ENCODE peak calls at places on chromosomes 1 and 21, in four cellular contexts. Y, P, T and K are unnamed samples.

GRCh38 chr21:35942211-35943144 is 117.8 kb downstream of the SETD4 start:
- DNase-seq in Y (no peak), P (no peak), T (no peak), K (no peak)

GRCh38 chr21:46195595-46196195 is 11.4 kb upstream of the SPATC1L start:
- DNase-seq in Y (no peak), P (no peak), T (no peak), K (no peak)

GRCh38 chr1:162716123-162716522 is 74.4 kb upstream of the HSD17B7 start:
- DNase-seq in Y (no peak), P (no peak), T (no peak), K (no peak)

GRCh38 chr1:1239624-1240347 is 6.7 kb downstream of the C1QTNF12 start:
- DNase-seq in Y (no peak), P (no peak), T (no peak), K (peak; percentile 61)

GRCh38 chr1:145992502-145992936 is 3.9 kb downstream of the TXNIP start:
- DNase-seq in Y (no peak), P (no peak), T (no peak), K (no peak)

GRCh38 chr21:17602874-17603273 is 9.8 kb downstream of the BTG3 start:
- DNase-seq in Y (peak; percentile 74), P (no peak), T (no peak), K (no peak)

GRCh38 chr1:225670806-225671733 is 18.1 kb upstream of the ENAH start:
- DNase-seq in Y (no peak), P (no peak), T (no peak), K (no peak)

GRCh38 chr1:84885469-84885868 is 7.5 kb downstream of the LPAR3 start:
- DNase-seq in Y (no peak), P (no peak), T (no peak), K (no peak)

GRCh38 chr1:5565281-5565680 is 426.9 kb downstream of the NPHP4 start:
- DNase-seq in Y (no peak), P (no peak), T (no peak), K (no peak)

GRCh38 chr1:185696419-185697150 is 37.6 kb upstream of the HMCN1 start:
- DNase-seq in Y (no peak), P (no peak), T (no peak), K (no peak)

GRCh38 chr1:204286323-204286714 is 72.5 kb upstream of the GOLT1A start:
- DNase-seq in Y (no peak), P (no peak), T (no peak), K (no peak)

GRCh38 chr1:56061824-56062223 is 517.5 kb downstream of the PLPP3 start:
- DNase-seq in Y (no peak), P (no peak), T (peak; percentile 25), K (no peak)

GRCh38 chr1:56065729-56066128 is 513.6 kb downstream of the PLPP3 start:
- DNase-seq in Y (no peak), P (no peak), T (no peak), K (no peak)

GRCh38 chr1:56063461-56063860 is 515.9 kb downstream of the PLPP3 start:
- DNase-seq in Y (no peak), P (no peak), T (no peak), K (no peak)

GRCh38 chr1:56062625-56063024 is 516.7 kb downstream of the PLPP3 start:
- DNase-seq in Y (no peak), P (no peak), T (no peak), K (no peak)

DNA sequence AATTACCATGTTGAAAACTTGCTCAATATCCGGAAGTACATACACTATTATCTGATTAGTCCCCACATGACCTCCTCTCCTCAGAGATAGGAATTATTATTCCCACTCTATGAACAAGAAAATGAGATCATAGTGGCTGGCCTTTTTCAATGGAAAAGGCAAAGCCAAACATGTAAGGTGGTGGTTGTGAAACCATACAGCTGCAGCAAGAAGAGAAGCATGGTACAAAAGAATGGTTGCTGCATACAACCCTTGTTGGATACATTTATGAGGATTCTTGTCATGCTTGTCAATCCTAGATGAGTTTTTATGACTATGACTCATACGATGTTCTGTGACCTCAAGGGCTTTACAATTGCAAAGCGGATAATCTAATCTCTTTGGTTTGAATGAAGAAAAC is 514.7 kb downstream of the PLPP3 start:
- DNase-seq in Y (peak; percentile 61), P (peak; percentile 7), T (no peak), K (no peak)
- TF ChIP-seq RFX5 in Y (no peak), P (no peak), T (no peak), K (no peak)

DNA sequence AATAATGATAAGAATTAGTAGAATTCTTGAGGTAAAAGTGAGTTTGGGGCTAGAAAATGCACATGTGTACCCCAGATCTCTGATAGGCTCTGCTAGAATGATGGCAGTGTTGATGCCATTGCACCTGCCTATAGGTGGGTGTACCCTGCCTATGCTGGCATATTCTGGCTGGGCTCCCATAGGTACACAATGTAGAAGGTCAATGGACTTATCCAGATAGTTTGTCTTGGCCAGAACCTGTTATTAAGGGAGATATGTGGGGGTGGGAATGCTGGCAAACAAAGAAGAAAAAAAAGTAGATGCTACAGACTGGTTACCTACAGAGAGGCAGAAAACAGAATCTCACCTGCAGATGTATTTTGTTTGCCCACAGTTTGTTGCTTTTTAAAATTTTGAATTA is 14.1 kb upstream of the KLHDC8A start:
- DNase-seq in Y (no peak), P (no peak), T (no peak), K (no peak)
- TF ChIP-seq ELK1 in Y (no peak), P (no peak), T (no peak), K (no peak)

GRCh38 chr1:48221122-48221521 is 1.4 kb upstream of the SLC5A9 start:
- DNase-seq in Y (no peak), P (no peak), T (no peak), K (no peak)

GRCh38 chr1:48221657-48222056 is 859 bp upstream of the SLC5A9 start:
- DNase-seq in Y (no peak), P (no peak), T (no peak), K (no peak)

GRCh38 chr1:48216941-48217340 is 5.6 kb upstream of the SLC5A9 start:
- DNase-seq in Y (no peak), P (no peak), T (no peak), K (peak; percentile 17)

GRCh38 chr1:48217861-48218260 is 4.7 kb upstream of the SLC5A9 start:
- DNase-seq in Y (no peak), P (no peak), T (no peak), K (no peak)

GRCh38 chr1:48219803-48220202 is 2.7 kb upstream of the SLC5A9 start:
- DNase-seq in Y (no peak), P (no peak), T (no peak), K (no peak)
- TF ChIP-seq RFX5 in Y (no peak), P (no peak), T (no peak), K (no peak)

GRCh38 chr1:3063379-3064295 is 5.4 kb upstream of the PRDM16 start:
- DNase-seq in Y (no peak), P (no peak), T (no peak), K (no peak)
- TF ChIP-seq ELK1 in Y (no peak), P (no peak), T (no peak), K (no peak)